ENCODE peak calls at places on chromosomes 5 and 9, in eight cellular contexts. B, Y, E, Z, X, U, R and P are unnamed samples.

GRCh38 chr9:73609381-73609780 is 457.7 kb downstream of the ANXA1 start:
- DNase-seq in E (no peak), U (no peak), R (no peak), X (no peak), Z (no peak), Y (no peak), B (no peak), P (no peak)

GRCh38 chr5:74433255-74434123 is 207.0 kb downstream of the ENC1 start:
- DNase-seq in E (no peak), Z (no peak), Y (no peak), R (no peak), U (no peak), B (no peak), X (peak), P (no peak)

GRCh38 chr9:126637002-126637849 is 23.5 kb downstream of the LMX1B start:
- DNase-seq in U (no peak), Y (no peak), R (no peak), B (no peak), X (no peak), E (no peak), Z (no peak), P (no peak)

GRCh38 chr5:145939532-145940065 is 3.2 kb downstream of the SH3RF2 start:
- DNase-seq in R (no peak), Y (no peak), U (no peak), Z (no peak), X (no peak), B (no peak), E (no peak), P (no peak)

GRCh38 chr5:175202461-175203065 is 241.4 kb downstream of the DRD1 start:
- DNase-seq in Y (no peak), X (peak), B (peak), Z (no peak), U (peak), R (no peak), E (no peak), P (no peak)

GRCh38 chr9:8234286-8234819 is 434.8 kb upstream of the DMAC1 start:
- DNase-seq in B (no peak), X (no peak), Y (no peak), Z (no peak), R (no peak), E (no peak), U (no peak), P (no peak)

GRCh38 chr5:50665091-50665490 is 1.3 kb upstream of the PARP8 start:
- DNase-seq in R (no peak), B (no peak), U (no peak), X (no peak), E (no peak), Z (no peak), Y (no peak), P (no peak)

GRCh38 chr5:137039939-137040515 is 459.1 kb downstream of the SPOCK1 start:
- DNase-seq in R (no peak), X (no peak), B (no peak), E (no peak), Y (no peak), Z (no peak), U (no peak), P (no peak)

GRCh38 chr9:92671323-92671722 is 1.4 kb upstream of the IPPK start:
- DNase-seq in X (peak), R (no peak), Y (peak), U (peak), E (no peak), Z (peak), B (peak), P (no peak)

GRCh38 chr5:145495741-145496140 is 339.4 kb downstream of the PRELID2 start:
- DNase-seq in E (no peak), U (peak), Y (no peak), Z (no peak), B (peak), X (peak), R (no peak), P (no peak)

GRCh38 chr5:29697786-29698414 is 1495.6 kb upstream of the CDH6 start:
- DNase-seq in R (no peak), B (peak), X (no peak), Y (no peak), Z (no peak), E (no peak), U (peak), P (no peak)

GRCh38 chr5:77993799-77994318 is 217.7 kb upstream of the TBCA start:
- DNase-seq in R (no peak), Z (no peak), X (no peak), B (no peak), E (no peak), Y (no peak), U (no peak), P (no peak)

GRCh38 chr5:143850050-143850713 is 38.2 kb downstream of the HMHB1 start:
- DNase-seq in X (peak), Z (no peak), U (peak), Y (no peak), R (no peak), E (no peak), B (no peak), P (no peak)

GRCh38 chr5:56649569-56649968 is 165.8 kb upstream of the MAP3K1 start:
- DNase-seq in R (no peak), E (peak), U (no peak), B (no peak), Z (peak), Y (no peak), X (peak), P (no peak)

GRCh38 chr9:133284362-133284761 is 9.4 kb upstream of the ABO start:
- DNase-seq in X (no peak), B (no peak), R (peak), E (no peak), Z (no peak), U (no peak), Y (no peak), P (no peak)

GRCh38 chr5:14250094-14250777 is 107.1 kb downstream of the TRIO start:
- DNase-seq in U (peak), E (peak), Z (peak), Y (peak), B (peak), R (no peak), X (peak), P (no peak)

GRCh38 chr5:134458234-134458633 is 46.6 kb upstream of the CDKN2AIPNL start:
- DNase-seq in B (peak), E (peak), Z (peak), R (no peak), X (peak), U (no peak), Y (no peak), P (no peak)

GRCh38 chr9:78408388-78408787 is 111.5 kb downstream of the PSAT1 start:
- DNase-seq in Y (no peak), B (no peak), X (no peak), R (no peak), E (no peak), Z (no peak), U (no peak), P (no peak)

GRCh38 chr9:6788175-6789016 is 30.6 kb downstream of the KDM4C start:
- DNase-seq in Z (no peak), R (peak), B (peak), Y (no peak), U (peak), X (peak), E (no peak), P (no peak)

GRCh38 chr9:93091056-93091452 is 5.0 kb upstream of the CARD19 start:
- DNase-seq in R (peak), Y (no peak), B (no peak), X (no peak), Z (no peak), U (no peak), E (no peak), P (peak)

GRCh38 chr9:87973791-87974292 is 491 bp downstream of the CDK20 start:
- DNase-seq in E (no peak), X (no peak), R (no peak), B (peak), Y (no peak), U (no peak), Z (no peak), P (no peak)

GRCh38 chr9:115254217-115254616 is 136.3 kb upstream of the TNC start:
- DNase-seq in E (no peak), X (no peak), Z (no peak), R (no peak), Y (no peak), B (no peak), U (no peak), P (no peak)

GRCh38 chr5:109413463-109413862 is 3.7 kb upstream of the PJA2 start:
- DNase-seq in X (peak), R (no peak), Y (no peak), B (peak), E (peak), Z (no peak), U (no peak), P (no peak)

GRCh38 chr5:150223474-150223873 is 33.6 kb downstream of the SLC6A7 start:
- DNase-seq in R (no peak), X (no peak), Y (no peak), E (no peak), B (no peak), Z (no peak), U (no peak), P (no peak)

GRCh38 chr9:92294297-92294676 is 790 bp upstream of the IARS1 start:
- DNase-seq in B (peak), X (peak), R (no peak), E (no peak), Y (no peak), U (peak), Z (no peak), P (no peak)

GRCh38 chr5:154940375-154940771 is 500 bp upstream of the MRPL22 start:
- DNase-seq in U (no peak), R (no peak), Z (no peak), X (no peak), B (no peak), E (no peak), Y (no peak), P (no peak)

DNA sequence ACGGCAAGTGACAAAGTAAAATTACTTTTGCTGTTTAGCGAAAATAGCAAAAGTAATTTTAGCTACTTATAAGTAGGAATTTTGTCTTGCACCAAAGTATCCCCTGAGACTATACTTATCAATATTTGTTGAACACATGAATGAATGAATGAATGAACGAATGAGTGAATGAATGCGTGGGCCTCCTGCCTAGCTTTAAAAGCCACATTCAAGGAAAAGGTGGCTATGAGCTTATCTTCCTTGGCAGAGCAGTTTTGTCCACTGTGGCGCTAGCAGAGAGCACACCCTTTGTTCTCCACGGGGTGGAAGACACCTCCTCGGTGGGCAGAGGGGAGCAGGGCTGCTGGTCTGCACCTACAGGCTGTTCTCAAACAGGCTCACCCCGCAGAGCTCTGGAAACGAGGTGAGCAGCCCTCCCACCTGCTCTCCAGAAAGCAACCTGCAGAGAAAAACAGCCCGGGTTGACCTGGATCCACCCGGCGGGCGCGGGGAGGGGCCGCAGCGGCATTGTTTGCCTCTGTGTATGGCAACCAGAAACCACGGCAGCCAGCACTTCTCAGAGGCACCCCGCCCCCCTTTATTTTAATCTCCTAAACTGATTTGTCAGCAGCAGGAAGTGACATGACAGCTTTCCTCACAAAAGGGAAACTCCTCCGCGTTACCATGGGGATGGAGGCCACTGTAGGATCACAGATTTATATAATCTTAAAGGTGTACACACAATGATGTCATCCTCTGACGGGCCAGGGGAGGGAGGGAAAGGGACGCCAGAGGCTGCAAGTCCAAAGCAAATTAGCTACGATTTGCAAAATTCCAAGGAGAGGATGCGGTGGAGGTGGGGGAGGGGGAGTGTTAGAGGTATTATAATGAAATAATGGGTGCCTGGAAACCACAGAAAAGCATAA is 5.9 kb downstream of the DUSP1 start:
- DNase-seq in B (peak), R (peak), Y (peak), X (peak), E (peak), Z (peak), U (peak), P (peak)
- TF ChIP-seq CTCF in B (no peak), R (no peak), Y (no peak), X (no peak), E (no peak), Z (no peak), U (no peak), P (no peak)

GRCh38 chr5:28468121-28468520 is 1429.7 kb upstream of the CDH9 start:
- DNase-seq in Y (no peak), E (no peak), X (no peak), Z (no peak), U (peak), R (no peak), B (no peak), P (no peak)

DNA sequence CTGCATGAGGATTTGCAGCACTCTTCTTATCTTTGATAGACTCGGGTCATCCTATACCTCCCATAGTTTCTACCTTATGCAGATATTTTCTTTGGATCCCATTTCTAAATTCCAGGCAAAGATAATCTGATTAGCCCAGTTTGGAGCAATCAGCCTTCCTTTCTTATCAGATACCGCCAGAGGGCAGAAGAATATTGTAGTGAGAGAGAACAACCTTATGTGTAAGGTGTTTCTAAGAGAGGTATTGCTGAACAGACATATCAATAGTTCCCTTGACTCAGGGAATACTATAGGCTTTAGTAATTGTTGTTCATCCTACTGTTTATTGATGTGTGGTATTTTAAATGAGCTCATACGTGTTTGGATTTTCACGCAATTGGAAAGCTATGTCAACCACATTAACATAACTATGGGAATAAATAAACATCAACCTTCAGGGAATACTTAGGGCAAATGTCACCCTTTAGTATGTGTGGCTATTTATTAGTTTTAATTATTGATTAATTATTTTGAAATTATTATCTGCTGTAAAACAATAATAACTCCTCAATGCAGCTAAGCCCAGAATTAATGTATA is 1435.2 kb upstream of the CDH9 start:
- DNase-seq in U (peak), E (no peak), X (no peak), Y (no peak), Z (no peak), R (no peak), B (peak), P (no peak)
- TF ChIP-seq CTCF in U (peak), E (no peak), X (no peak), Y (no peak), Z (no peak), R (peak), B (peak), P (peak)

DNA sequence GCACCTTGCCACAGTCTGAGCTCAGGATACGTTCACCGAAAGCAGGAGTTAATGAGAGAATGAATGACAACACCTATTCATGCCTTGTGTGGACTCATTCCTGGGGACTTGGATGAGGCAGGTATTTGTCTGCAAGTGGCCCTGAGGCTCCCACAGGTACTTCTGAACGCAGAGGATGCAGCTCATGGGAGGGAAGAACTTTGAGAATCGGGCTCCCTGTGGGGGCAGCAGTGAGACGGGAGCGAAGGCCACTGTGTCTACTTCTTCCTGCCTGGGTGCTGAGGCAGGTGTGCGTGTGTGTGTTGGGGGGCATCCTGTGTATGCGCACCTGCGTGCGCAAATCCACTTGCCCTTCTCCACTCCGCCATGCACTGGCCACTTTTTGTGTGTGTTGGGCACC is 42.2 kb downstream of the PTPN3 start:
- DNase-seq in Y (no peak), Z (no peak), B (no peak), E (no peak), U (no peak), X (no peak), R (no peak), P (no peak)
- TF ChIP-seq CTCF in Y (no peak), Z (no peak), B (no peak), E (no peak), U (no peak), X (no peak), R (no peak), P (no peak)

GRCh38 chr5:60887096-60887495 is 43.0 kb upstream of the ELOVL7 start:
- DNase-seq in R (no peak), U (no peak), B (no peak), X (no peak), E (no peak), Z (no peak), Y (no peak), P (no peak)

GRCh38 chr5:60888359-60889061 is 44.4 kb upstream of the ELOVL7 start:
- DNase-seq in X (no peak), Z (no peak), B (no peak), E (no peak), U (no peak), R (no peak), Y (no peak), P (no peak)

GRCh38 chr5:60886158-60886557 is 42.1 kb upstream of the ELOVL7 start:
- DNase-seq in E (no peak), Z (no peak), B (no peak), Y (no peak), R (no peak), U (no peak), X (no peak), P (no peak)

DNA sequence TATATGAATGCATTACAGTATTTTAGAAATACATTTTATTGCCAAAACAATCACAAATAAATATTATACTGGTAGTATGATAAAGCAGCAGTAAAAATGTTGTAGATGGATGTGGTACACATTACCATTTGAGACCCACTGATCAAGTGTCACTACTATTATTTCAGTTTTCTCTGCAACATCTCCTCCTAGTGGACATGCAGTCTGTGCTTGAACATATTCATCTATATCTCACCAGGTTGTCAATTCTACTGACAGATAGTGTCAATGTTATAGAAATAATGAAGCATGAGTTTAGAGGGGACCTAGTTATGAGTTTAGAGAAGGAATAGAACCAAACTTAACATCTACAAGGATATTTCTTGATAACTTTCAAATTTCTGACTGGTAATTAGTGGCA is 39.2 kb upstream of the ELOVL7 start:
- DNase-seq in X (peak), E (no peak), Y (no peak), U (peak), Z (no peak), B (peak), R (no peak), P (no peak)
- TF ChIP-seq CTCF in X (no peak), E (no peak), Y (no peak), U (peak), Z (no peak), B (peak), R (peak), P (no peak)

GRCh38 chr9:22100626-22101025 is 91.5 kb upstream of the CDKN2B start:
- DNase-seq in Z (no peak), B (no peak), U (no peak), Y (no peak), E (no peak), X (no peak), R (no peak), P (no peak)
- TF ChIP-seq CTCF in Z (no peak), B (no peak), U (no peak), Y (no peak), E (no peak), X (no peak), R (no peak), P (no peak)

GRCh38 chr5:132821791-132822190 is 8.7 kb downstream of the SHROOM1 start:
- DNase-seq in Y (no peak), U (no peak), X (peak), R (no peak), E (no peak), B (peak), Z (no peak), P (no peak)

GRCh38 chr5:132822650-132823480 is 7.6 kb downstream of the SHROOM1 start:
- DNase-seq in Y (no peak), B (peak), U (no peak), R (no peak), X (no peak), E (no peak), Z (no peak), P (no peak)

GRCh38 chr5:132825165-132825823 is 5.2 kb downstream of the SHROOM1 start:
- DNase-seq in Y (no peak), E (no peak), Z (no peak), U (no peak), X (no peak), R (no peak), B (no peak), P (no peak)

GRCh38 chr5:132824426-132824825 is 6.0 kb downstream of the SHROOM1 start:
- DNase-seq in Y (no peak), U (no peak), Z (no peak), E (no peak), R (no peak), X (no peak), B (no peak), P (no peak)

DNA sequence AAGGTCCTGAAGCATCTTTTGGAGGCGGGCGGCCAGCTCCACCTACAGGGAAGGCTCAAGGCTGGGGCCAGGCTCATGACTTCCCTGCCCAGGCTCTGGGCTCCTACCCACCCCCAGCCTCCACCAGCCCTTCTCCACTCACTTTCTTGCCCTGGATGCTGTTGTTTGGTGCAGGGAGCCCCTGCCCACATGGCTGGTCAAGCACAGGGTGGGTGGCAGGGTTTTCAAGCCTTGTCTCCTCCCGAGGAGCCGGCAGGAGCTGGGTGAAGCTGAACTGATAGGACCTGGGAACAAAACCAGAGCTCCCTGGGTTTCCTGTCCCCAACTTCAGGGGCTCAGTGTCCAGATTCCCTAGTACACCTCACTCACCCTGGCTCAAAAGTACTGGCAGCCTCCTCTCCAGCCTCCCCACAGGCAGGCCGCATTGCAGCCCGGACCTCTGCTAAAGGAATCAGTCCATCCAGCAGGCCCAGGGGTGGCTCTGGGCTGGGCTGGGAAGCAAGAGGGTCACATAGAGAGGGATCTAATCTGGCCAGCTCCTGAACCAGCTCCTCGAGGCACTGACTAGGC is 6.9 kb downstream of the SHROOM1 start:
- DNase-seq in R (no peak), U (no peak), B (no peak), E (no peak), Y (no peak), Z (no peak), X (no peak), P (no peak)
- TF ChIP-seq CTCF in R (no peak), U (no peak), B (peak), E (no peak), Y (no peak), Z (no peak), X (no peak), P (no peak)

GRCh38 chr5:139368613-139369012 is 14.5 kb downstream of the SLC23A1 start:
- DNase-seq in Y (no peak), B (no peak), X (no peak), E (no peak), Z (no peak), R (no peak), U (no peak), P (no peak)
- TF ChIP-seq CTCF in Y (no peak), B (peak), X (no peak), E (no peak), Z (no peak), R (peak), U (peak), P (peak)

GRCh38 chr5:142324377-142324870 is 397 bp downstream of the SPRY4 start:
- DNase-seq in X (no peak), B (no peak), U (no peak), R (peak), Z (peak), E (no peak), Y (no peak), P (no peak)
- TF ChIP-seq CTCF in X (peak), B (peak), U (no peak), R (peak), Z (peak), E (no peak), Y (no peak), P (no peak)

GRCh38 chr9:89534464-89534863 is 36.6 kb upstream of the SEMA4D start:
- DNase-seq in B (no peak), Y (no peak), Z (no peak), E (no peak), X (no peak), R (no peak), U (no peak), P (no peak)
- TF ChIP-seq CTCF in B (no peak), Y (no peak), Z (no peak), E (no peak), X (no peak), R (no peak), U (no peak), P (no peak)